ENCODE peak calls at places on chromosomes 4 and X, in ten cellular contexts. G is stimulated activated CD4-positive, alpha-beta T cell treated with anti-CD3 and anti-CD28 coated beads, Interleukin-4, amount 100 ng/mL, for 24 hours; B is anterior cingulate cortex; M is activated naive CD4-positive, alpha-beta T cell treated with anti-CD3 and anti-CD28 coated beads, Interleukin-2, amount 50 U/mL, for 16 hours; R is fibroblast of lung; X is T-helper 2 cell; I is naive thymus-derived CD4-positive, alpha-beta T cell; K is cardiac muscle cell; D is H7; T is neural progenitor cell. L is an unnamed sample.

GRCh38 chr4:129446074-129446473 is 350.1 kb downstream of the C4orf33 start:
- DNase-seq in G (no peak), B (no peak), M (no peak), R (no peak), X (no peak), I (no peak), K (peak; percentile 2), D (no peak), T (peak; percentile 24), L (no peak)

GRCh38 chr4:78286281-78286680 is 229.2 kb downstream of the FRAS1 start:
- DNase-seq in G (no peak), B (no peak), M (no peak), R (no peak), X (no peak), I (no peak), K (no peak), D (no peak), T (no peak), L (no peak)

GRCh38 chrX:130401415-130402210 is at the start of gene RBMX2:
- DNase-seq in G (peak; percentile 68), B (peak; percentile 55), M (peak; percentile 68), R (peak; percentile 72), X (peak; percentile 65), I (peak; percentile 73), K (peak; percentile 77), D (peak; percentile 98), T (peak; percentile 90), L (peak; percentile 24)

GRCh38 chrX:107677501-107677901 is 49.2 kb downstream of the PRPS1 start:
- DNase-seq in G (no peak), B (no peak), M (no peak), R (peak; percentile 42), X (no peak), I (no peak), K (peak; percentile 54), D (peak; percentile 46), T (peak; percentile 42), L (no peak)

GRCh38 chrX:53284684-53285447 is 3.5 kb upstream of the IQSEC2 start:
- DNase-seq in G (peak; percentile 48), B (no peak), M (peak; percentile 36), R (peak; percentile 37), X (peak; percentile 22), I (peak; percentile 53), K (peak; percentile 45), D (peak; percentile 88), T (peak; percentile 71), L (no peak)

GRCh38 chrX:45807572-45808425 is 607.1 kb upstream of the DIPK2B start:
- DNase-seq in G (no peak), B (no peak), M (no peak), R (peak; percentile 71), X (peak; percentile 25), I (no peak), K (peak; percentile 64), D (no peak), T (peak; percentile 32), L (no peak)

GRCh38 chrX:30085571-30085970 is 129.8 kb upstream of the MAGEB2 start:
- DNase-seq in G (no peak), B (no peak), M (no peak), R (no peak), X (no peak), I (no peak), K (no peak), D (no peak), T (no peak), L (no peak)

GRCh38 chr4:3865986-3866812 is 100.0 kb downstream of the ADRA2C start:
- DNase-seq in G (no peak), B (no peak), M (peak; percentile 10), R (no peak), X (no peak), I (no peak), K (no peak), D (no peak), T (no peak), L (no peak)

GRCh38 chr4:109414938-109415337 is 18.7 kb upstream of the SEC24B start:
- DNase-seq in G (no peak), B (no peak), M (no peak), R (peak; percentile 23), X (no peak), I (no peak), K (peak; percentile 44), D (no peak), T (no peak), L (no peak)